ENCODE peak calls at places on chromosomes 11 and 22, in five cellular contexts. O, E, F, M and B are unnamed samples.

GRCh38 chr22:26673485-26673884 is 16.1 kb downstream of the MIAT start:
- DNase-seq in O (no peak), E (no peak), F (peak; percentile 59), M (no peak), B (no peak)

GRCh38 chr11:117010808-117011540 is 87.3 kb downstream of the SIK3 start:
- DNase-seq in O (peak; percentile 91), E (no peak), F (peak; percentile 96), M (no peak), B (no peak)

GRCh38 chr11:121767433-121767832 is 314.7 kb upstream of the SORL1-AS1 start:
- DNase-seq in O (no peak), E (no peak), F (no peak), M (no peak), B (peak; percentile 21)

GRCh38 chr11:100546714-100547113 is 140.4 kb upstream of the ARHGAP42 start:
- DNase-seq in O (peak; percentile 48), E (no peak), F (peak; percentile 75), M (no peak), B (peak; percentile 63)

GRCh38 chr11:65814131-65814959 is 19.4 kb upstream of the SNX32 start:
- DNase-seq in O (no peak), E (no peak), F (peak; percentile 56), M (no peak), B (peak; percentile 51)

GRCh38 chr22:30290679-30291333 is 1.5 kb upstream of the CASTOR1 start:
- DNase-seq in O (peak; percentile 70), E (peak; percentile 94), F (peak; percentile 90), M (peak; percentile 59), B (peak; percentile 61)

GRCh38 chr11:70270877-70271634 is 566 bp downstream of the PPFIA1 start:
- DNase-seq in O (peak; percentile 42), E (peak; percentile 20), F (peak; percentile 56), M (peak; percentile 35), B (peak; percentile 68)

GRCh38 chr22:38124236-38124974 is 13.9 kb upstream of the BAIAP2L2 start:
- DNase-seq in O (no peak), E (no peak), F (no peak), M (no peak), B (no peak)

GRCh38 chr11:94732617-94733292 is 35.4 kb upstream of the AMOTL1 start:
- DNase-seq in O (peak; percentile 79), E (peak; percentile 78), F (peak; percentile 86), M (no peak), B (peak; percentile 73)

GRCh38 chr22:26986884-26987283 is 329.5 kb downstream of the MIAT start:
- DNase-seq in O (no peak), E (no peak), F (no peak), M (no peak), B (no peak)

GRCh38 chr11:115911656-115912055 is 407.4 kb upstream of the CADM1 start:
- DNase-seq in O (no peak), E (no peak), F (no peak), M (no peak), B (no peak)

GRCh38 chr11:8006349-8006977 is 19.3 kb downstream of the EIF3F start:
- DNase-seq in O (peak; percentile 66), E (peak; percentile 71), F (peak; percentile 78), M (peak; percentile 75), B (peak; percentile 80)

GRCh38 chr11:105489431-105489830 is 120.4 kb upstream of the GRIA4 start:
- DNase-seq in O (peak; percentile 18), E (no peak), F (peak; percentile 16), M (no peak), B (peak; percentile 43)

GRCh38 chr11:7974668-7975067 is 9.4 kb upstream of the NLRP10 start:
- DNase-seq in O (no peak), E (no peak), F (no peak), M (no peak), B (no peak)

GRCh38 chr11:46178542-46178941 is 57.3 kb upstream of the PHF21A start:
- DNase-seq in O (no peak), E (no peak), F (no peak), M (no peak), B (no peak)
- H3K4me3 ChIP-seq in O (no peak overlapping the region), E (no peak overlapping the region), F (no peak overlapping the region), M (no peak overlapping the region), B (no peak overlapping the region)

DNA sequence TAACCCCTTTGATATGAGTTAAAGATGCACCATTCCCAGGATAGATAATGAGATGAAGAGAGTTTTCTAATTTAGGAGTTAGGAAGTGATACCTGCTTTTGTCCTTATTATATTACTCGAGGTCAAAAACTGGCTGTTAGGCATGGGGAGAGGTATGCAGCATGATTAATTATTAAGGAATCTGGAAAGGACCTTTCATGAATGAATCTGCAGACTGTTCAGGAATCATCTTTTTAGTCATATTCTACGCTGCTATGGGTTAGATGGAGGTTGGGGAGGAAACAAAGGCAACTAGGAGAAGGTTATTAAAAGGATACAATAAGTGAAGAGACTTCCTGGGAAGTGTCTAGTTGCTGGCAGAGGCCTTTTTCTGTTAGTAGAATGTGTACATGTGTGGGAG is 492.4 kb upstream of the CCDC90B start:
- DNase-seq in O (no peak), E (no peak), F (no peak), M (no peak), B (no peak)
- H3K4me3 ChIP-seq in O (no peak overlapping the region), E (no peak overlapping the region), F (no peak overlapping the region), M (no peak overlapping the region), B (no peak overlapping the region)

GRCh38 chr11:126997641-126998040 is 2.9 kb downstream of the KIRREL3 start:
- DNase-seq in O (no peak), E (no peak), F (no peak), M (no peak), B (no peak)
- H3K4me3 ChIP-seq in O (no peak overlapping the region), E (no peak overlapping the region), F (no peak overlapping the region), M (no peak overlapping the region), B (no peak overlapping the region)

GRCh38 chr11:93368022-93368421 is 37.5 kb downstream of the DEUP1 start:
- DNase-seq in O (no peak), E (no peak), F (no peak), M (no peak), B (no peak)

DNA sequence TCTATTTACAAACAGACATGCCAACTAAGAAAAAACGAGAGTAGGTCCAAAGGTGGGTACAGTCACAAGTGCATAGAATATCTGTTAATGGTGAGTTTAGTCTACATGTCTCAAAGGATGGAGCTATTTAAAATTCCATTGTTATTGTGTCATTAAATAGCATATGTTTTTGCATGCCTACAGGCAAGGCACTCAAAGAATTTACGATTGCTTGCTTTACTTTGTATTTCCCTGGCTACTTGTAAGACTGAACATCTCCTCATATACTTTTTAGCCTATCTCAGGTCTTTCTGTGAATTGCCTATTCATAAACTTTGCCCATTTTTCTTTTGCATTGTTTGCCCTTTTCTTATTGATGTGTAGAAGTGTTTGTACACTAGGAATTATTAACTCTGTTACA is 39.7 kb downstream of the DEUP1 start:
- DNase-seq in O (peak; percentile 20), E (no peak), F (peak; percentile 6), M (no peak), B (no peak)
- H3K4me3 ChIP-seq in O (no peak overlapping the region), E (no peak overlapping the region), F (no peak overlapping the region), M (no peak overlapping the region), B (no peak overlapping the region)